ENCODE peak calls at places on chromosome X, in eight cellular contexts. One of them, this sample, is unnamed.

GRCh38 chrX:23756165-23756564 is 13.1 kb upstream of the ACOT9 start:
- DNase-seq in tibial artery: no peak
- DNase-seq in nephron progenitor cell: peak
- DNase-seq in omental fat pad: peak
- DNase-seq in cardiac fibroblast: peak
- DNase-seq in cardiac muscle cell: peak
- DNase-seq in PC-3: peak
- DNase-seq in colonic mucosa: peak
- DNase-seq in this sample: peak

GRCh38 chrX:67612231-67612630 is 68.4 kb downstream of the AR start:
- DNase-seq in tibial artery: no peak
- DNase-seq in nephron progenitor cell: no peak
- DNase-seq in omental fat pad: no peak
- DNase-seq in cardiac fibroblast: peak
- DNase-seq in cardiac muscle cell: no peak
- DNase-seq in PC-3: no peak
- DNase-seq in colonic mucosa: no peak
- DNase-seq in this sample: no peak

GRCh38 chrX:6738518-6739470 is 203.9 kb upstream of the VCX3A start:
- DNase-seq in tibial artery: no peak
- DNase-seq in nephron progenitor cell: no peak
- DNase-seq in omental fat pad: no peak
- DNase-seq in cardiac fibroblast: no peak
- DNase-seq in cardiac muscle cell: no peak
- DNase-seq in PC-3: no peak
- DNase-seq in colonic mucosa: no peak
- DNase-seq in this sample: no peak

GRCh38 chrX:110532527-110532926 is 173.9 kb downstream of the RTL9 start:
- DNase-seq in tibial artery: no peak
- DNase-seq in nephron progenitor cell: no peak
- DNase-seq in omental fat pad: no peak
- DNase-seq in cardiac fibroblast: no peak
- DNase-seq in cardiac muscle cell: no peak
- DNase-seq in PC-3: no peak
- DNase-seq in colonic mucosa: no peak
- DNase-seq in this sample: no peak

GRCh38 chrX:9928083-9928482 is 39.1 kb upstream of the CLDN34 start:
- DNase-seq in tibial artery: no peak
- DNase-seq in nephron progenitor cell: no peak
- DNase-seq in omental fat pad: no peak
- DNase-seq in cardiac fibroblast: no peak
- DNase-seq in cardiac muscle cell: no peak
- DNase-seq in PC-3: no peak
- DNase-seq in colonic mucosa: no peak
- DNase-seq in this sample: no peak

GRCh38 chrX:135480076-135480475 is 40.4 kb upstream of the INTS6L start:
- DNase-seq in tibial artery: no peak
- DNase-seq in nephron progenitor cell: no peak
- DNase-seq in omental fat pad: no peak
- DNase-seq in cardiac fibroblast: no peak
- DNase-seq in cardiac muscle cell: no peak
- DNase-seq in PC-3: no peak
- DNase-seq in colonic mucosa: no peak
- DNase-seq in this sample: no peak

GRCh38 chrX:102115748-102116147 is 9.7 kb upstream of the TCEAL2 start:
- DNase-seq in tibial artery: no peak
- DNase-seq in nephron progenitor cell: no peak
- DNase-seq in omental fat pad: no peak
- DNase-seq in cardiac fibroblast: no peak
- DNase-seq in cardiac muscle cell: no peak
- DNase-seq in PC-3: no peak
- DNase-seq in colonic mucosa: no peak
- DNase-seq in this sample: no peak

GRCh38 chrX:65752294-65752693 is 84.8 kb downstream of the MSN start:
- DNase-seq in tibial artery: no peak
- DNase-seq in nephron progenitor cell: no peak
- DNase-seq in omental fat pad: no peak
- DNase-seq in cardiac fibroblast: no peak
- DNase-seq in cardiac muscle cell: no peak
- DNase-seq in PC-3: no peak
- DNase-seq in colonic mucosa: no peak
- DNase-seq in this sample: no peak

GRCh38 chrX:106286053-106286650 is 118.0 kb downstream of the PWWP3B start:
- DNase-seq in tibial artery: no peak
- DNase-seq in nephron progenitor cell: no peak
- DNase-seq in omental fat pad: no peak
- DNase-seq in cardiac fibroblast: peak
- DNase-seq in cardiac muscle cell: peak
- DNase-seq in PC-3: peak
- DNase-seq in colonic mucosa: no peak
- DNase-seq in this sample: no peak

GRCh38 chrX:42119076-42119475 is 195.7 kb upstream of the CASK start:
- DNase-seq in tibial artery: no peak
- DNase-seq in nephron progenitor cell: no peak
- DNase-seq in omental fat pad: no peak
- DNase-seq in cardiac fibroblast: peak
- DNase-seq in cardiac muscle cell: peak
- DNase-seq in PC-3: peak
- DNase-seq in colonic mucosa: no peak
- DNase-seq in this sample: no peak

GRCh38 chrX:117376460-117376859 is 740.1 kb downstream of the KLHL13 start:
- DNase-seq in tibial artery: no peak
- DNase-seq in nephron progenitor cell: no peak
- DNase-seq in omental fat pad: no peak
- DNase-seq in cardiac fibroblast: no peak
- DNase-seq in cardiac muscle cell: no peak
- DNase-seq in PC-3: peak
- DNase-seq in colonic mucosa: no peak
- DNase-seq in this sample: no peak

GRCh38 chrX:31508338-31508737 is 436.5 kb upstream of the FTHL17 start:
- DNase-seq in tibial artery: no peak
- DNase-seq in nephron progenitor cell: no peak
- DNase-seq in omental fat pad: no peak
- DNase-seq in cardiac fibroblast: peak
- DNase-seq in cardiac muscle cell: peak
- DNase-seq in PC-3: no peak
- DNase-seq in colonic mucosa: no peak
- DNase-seq in this sample: no peak

GRCh38 chrX:118228041-118228440 is 111.4 kb upstream of the KLHL13 start:
- DNase-seq in tibial artery: no peak
- DNase-seq in nephron progenitor cell: no peak
- DNase-seq in omental fat pad: no peak
- DNase-seq in cardiac fibroblast: no peak
- DNase-seq in cardiac muscle cell: no peak
- DNase-seq in PC-3: no peak
- DNase-seq in colonic mucosa: no peak
- DNase-seq in this sample: no peak

GRCh38 chrX:139559383-139560042 is 29.0 kb downstream of the F9 start:
- DNase-seq in tibial artery: no peak
- DNase-seq in nephron progenitor cell: peak
- DNase-seq in omental fat pad: no peak
- DNase-seq in cardiac fibroblast: peak
- DNase-seq in cardiac muscle cell: peak
- DNase-seq in PC-3: peak
- DNase-seq in colonic mucosa: peak
- DNase-seq in this sample: peak

GRCh38 chrX:54043696-54044125 is 562 bp downstream of the PHF8 start:
- DNase-seq in tibial artery: no peak
- DNase-seq in nephron progenitor cell: peak
- DNase-seq in omental fat pad: no peak
- DNase-seq in cardiac fibroblast: peak
- DNase-seq in cardiac muscle cell: no peak
- DNase-seq in PC-3: peak
- DNase-seq in colonic mucosa: peak
- DNase-seq in this sample: peak

GRCh38 chrX:149370097-149370496 is 135.0 kb downstream of the IDS start:
- DNase-seq in tibial artery: no peak
- DNase-seq in nephron progenitor cell: no peak
- DNase-seq in omental fat pad: no peak
- DNase-seq in cardiac fibroblast: no peak
- DNase-seq in cardiac muscle cell: no peak
- DNase-seq in PC-3: no peak
- DNase-seq in colonic mucosa: no peak
- DNase-seq in this sample: no peak
- TF ChIP-seq CTCF in tibial artery: no peak
- TF ChIP-seq CTCF in nephron progenitor cell: no peak
- TF ChIP-seq CTCF in omental fat pad: no peak
- TF ChIP-seq CTCF in cardiac fibroblast: no peak
- TF ChIP-seq CTCF in cardiac muscle cell: no peak
- TF ChIP-seq CTCF in PC-3: no peak
- TF ChIP-seq CTCF in colonic mucosa: no peak
- TF ChIP-seq CTCF in this sample: no peak

DNA sequence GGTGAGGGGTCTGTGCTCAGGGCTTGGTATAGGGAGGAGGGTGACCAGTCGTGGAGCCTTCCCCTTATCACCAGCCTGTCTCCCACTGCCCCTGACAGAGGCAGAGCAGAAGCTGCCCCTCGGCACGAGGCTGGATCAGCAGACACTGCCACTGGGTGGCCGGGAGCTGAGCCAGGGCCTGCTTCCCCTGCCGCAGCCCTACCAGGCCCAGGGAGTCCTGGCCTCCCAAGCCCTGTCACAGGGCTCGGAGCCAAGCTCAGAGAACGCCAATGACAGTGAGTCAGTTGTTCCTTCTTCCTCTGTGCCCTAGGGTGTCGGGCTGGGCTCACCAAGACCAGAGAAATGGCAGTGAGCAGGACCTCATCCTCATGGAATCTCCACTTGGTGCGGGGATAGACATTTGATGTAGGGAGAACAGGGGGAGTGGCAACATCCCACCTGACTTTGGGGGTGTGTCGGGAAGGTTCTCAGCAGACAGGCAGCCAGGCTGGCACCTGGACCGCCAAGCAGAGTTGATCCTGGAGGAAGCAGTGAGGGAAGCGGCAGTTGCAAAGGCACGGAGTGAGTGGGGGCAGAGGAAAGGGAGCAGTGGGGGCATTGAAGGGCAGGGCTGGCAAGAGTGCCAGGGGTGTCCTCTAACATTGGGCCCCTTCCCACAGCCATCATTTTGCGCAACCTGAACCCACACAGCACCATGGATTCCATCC is 14.3 kb upstream of the UBA1 start:
- DNase-seq in tibial artery: peak
- DNase-seq in nephron progenitor cell: no peak
- DNase-seq in omental fat pad: no peak
- DNase-seq in cardiac fibroblast: peak
- DNase-seq in cardiac muscle cell: peak
- DNase-seq in PC-3: peak
- DNase-seq in colonic mucosa: no peak
- DNase-seq in this sample: no peak
- TF ChIP-seq CTCF in tibial artery: no peak
- TF ChIP-seq CTCF in nephron progenitor cell: no peak
- TF ChIP-seq CTCF in omental fat pad: no peak
- TF ChIP-seq CTCF in cardiac fibroblast: no peak
- TF ChIP-seq CTCF in cardiac muscle cell: no peak
- TF ChIP-seq CTCF in PC-3: no peak
- TF ChIP-seq CTCF in colonic mucosa: no peak
- TF ChIP-seq CTCF in this sample: no peak

DNA sequence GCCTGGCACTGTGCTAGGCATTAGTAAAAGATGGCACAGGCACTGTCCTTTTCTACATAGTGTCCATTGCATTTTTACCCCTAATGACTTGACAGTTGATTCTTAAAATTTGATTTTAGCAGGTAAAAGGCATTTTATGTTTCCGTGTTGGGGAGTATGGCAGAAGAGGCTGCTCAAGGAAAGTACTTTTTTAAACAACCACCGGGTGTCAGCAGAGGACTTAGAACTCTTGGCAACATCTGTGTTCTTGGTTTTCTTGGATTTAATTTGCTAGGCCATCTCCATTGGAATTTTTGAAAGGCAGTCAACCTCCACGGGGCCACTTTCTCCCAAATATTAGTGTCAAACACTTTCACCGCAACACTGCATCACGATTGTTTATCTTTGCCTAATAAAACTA is 102.9 kb downstream of the TSPAN7 start:
- DNase-seq in tibial artery: no peak
- DNase-seq in nephron progenitor cell: peak
- DNase-seq in omental fat pad: no peak
- DNase-seq in cardiac fibroblast: peak
- DNase-seq in cardiac muscle cell: peak
- DNase-seq in PC-3: peak
- DNase-seq in colonic mucosa: peak
- DNase-seq in this sample: no peak
- TF ChIP-seq CTCF in tibial artery: peak
- TF ChIP-seq CTCF in nephron progenitor cell: peak
- TF ChIP-seq CTCF in omental fat pad: no peak
- TF ChIP-seq CTCF in cardiac fibroblast: peak
- TF ChIP-seq CTCF in cardiac muscle cell: peak
- TF ChIP-seq CTCF in PC-3: peak
- TF ChIP-seq CTCF in colonic mucosa: peak
- TF ChIP-seq CTCF in this sample: peak

GRCh38 chrX:28889691-28890090 is 302.4 kb downstream of the IL1RAPL1 start:
- DNase-seq in tibial artery: no peak
- DNase-seq in nephron progenitor cell: no peak
- DNase-seq in omental fat pad: no peak
- DNase-seq in cardiac fibroblast: no peak
- DNase-seq in cardiac muscle cell: no peak
- DNase-seq in PC-3: no peak
- DNase-seq in colonic mucosa: no peak
- DNase-seq in this sample: no peak
- TF ChIP-seq CTCF in tibial artery: no peak
- TF ChIP-seq CTCF in nephron progenitor cell: no peak
- TF ChIP-seq CTCF in omental fat pad: no peak
- TF ChIP-seq CTCF in cardiac fibroblast: no peak
- TF ChIP-seq CTCF in cardiac muscle cell: no peak
- TF ChIP-seq CTCF in PC-3: no peak
- TF ChIP-seq CTCF in colonic mucosa: no peak
- TF ChIP-seq CTCF in this sample: no peak

DNA sequence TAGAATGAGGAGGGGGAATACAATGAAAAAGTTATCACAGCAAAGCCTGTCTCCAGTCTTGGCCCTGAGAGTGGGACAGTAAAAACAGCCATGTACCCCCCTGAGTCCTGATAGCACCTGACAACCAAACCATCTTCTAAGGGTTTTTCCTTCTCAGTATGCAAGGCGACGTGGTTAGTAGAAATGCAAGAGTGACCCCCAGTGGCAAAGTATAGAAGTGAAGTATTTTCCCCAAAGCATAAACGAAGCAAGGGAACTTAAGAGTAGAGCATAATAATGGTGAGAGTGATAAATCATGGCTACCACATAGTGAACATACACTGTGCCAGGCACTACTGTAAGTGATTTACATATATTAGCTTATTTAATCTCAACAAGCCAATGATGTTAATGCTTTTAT is 52.8 kb downstream of the FAM47C start:
- DNase-seq in tibial artery: no peak
- DNase-seq in nephron progenitor cell: peak
- DNase-seq in omental fat pad: no peak
- DNase-seq in cardiac fibroblast: peak
- DNase-seq in cardiac muscle cell: peak
- DNase-seq in PC-3: peak
- DNase-seq in colonic mucosa: no peak
- DNase-seq in this sample: no peak
- TF ChIP-seq CTCF in tibial artery: peak
- TF ChIP-seq CTCF in nephron progenitor cell: peak
- TF ChIP-seq CTCF in omental fat pad: no peak
- TF ChIP-seq CTCF in cardiac fibroblast: peak
- TF ChIP-seq CTCF in cardiac muscle cell: peak
- TF ChIP-seq CTCF in PC-3: peak
- TF ChIP-seq CTCF in colonic mucosa: peak
- TF ChIP-seq CTCF in this sample: peak